ENCODE peak calls at places on chromosomes 5 and 9, in nine cellular contexts. K, T, U, Q, L, G, X, A and I are unnamed samples.

GRCh38 chr5:20974423-20974822 is 986.4 kb upstream of the CDH18 start:
- DNase-seq in K (no peak), T (no peak), U (no peak), Q (no peak), L (no peak), G (no peak), X (peak; percentile 23), A (peak; percentile 73), I (no peak)

GRCh38 chr5:74630387-74631087 is 10.0 kb downstream of the ENC1 start:
- DNase-seq in K (peak; percentile 79), T (peak; percentile 87), U (no peak), Q (no peak), L (no peak), G (no peak), X (peak; percentile 98), A (peak; percentile 94), I (no peak)

GRCh38 chr5:137862251-137862650 is 5.4 kb upstream of the MYOT start:
- DNase-seq in K (no peak), T (no peak), U (no peak), Q (no peak), L (no peak), G (no peak), X (no peak), A (no peak), I (no peak)

GRCh38 chr5:40258205-40258604 is 421.5 kb upstream of the PTGER4 start:
- DNase-seq in K (peak; percentile 5), T (no peak), U (no peak), Q (no peak), L (no peak), G (no peak), X (no peak), A (no peak), I (no peak)

GRCh38 chr5:138657360-138657759 is 82.2 kb upstream of the HSPA9 start:
- DNase-seq in K (no peak), T (no peak), U (no peak), Q (no peak), L (no peak), G (no peak), X (no peak), A (no peak), I (no peak)

GRCh38 chr9:72858089-72858912 is 94.6 kb downstream of the ALDH1A1 start:
- DNase-seq in K (peak; percentile 35), T (no peak), U (no peak), Q (no peak), L (peak; percentile 59), G (no peak), X (peak; percentile 30), A (no peak), I (no peak)

GRCh38 chr5:33457124-33457523 is 16.4 kb downstream of the TARS1 start:
- DNase-seq in K (peak; percentile 86), T (no peak), U (no peak), Q (no peak), L (no peak), G (no peak), X (peak; percentile 12), A (no peak), I (no peak)

GRCh38 chr5:891837-892389 is 688 bp downstream of the BRD9 start:
- DNase-seq in K (peak; percentile 28), T (peak; percentile 19), U (no peak), Q (no peak), L (no peak), G (no peak), X (peak; percentile 28), A (peak; percentile 7), I (no peak)

GRCh38 chr5:176799488-176799887 is 10.9 kb upstream of the UNC5A start:
- DNase-seq in K (no peak), T (no peak), U (no peak), Q (no peak), L (no peak), G (no peak), X (no peak), A (no peak), I (no peak)

GRCh38 chr9:38182321-38182720 is 113.3 kb upstream of the SHB start:
- DNase-seq in K (no peak), T (peak; percentile 11), U (no peak), Q (no peak), L (no peak), G (no peak), X (no peak), A (no peak), I (no peak)

GRCh38 chr5:170846416-170846815 is 15.4 kb upstream of the RANBP17 start:
- DNase-seq in K (no peak), T (peak; percentile 26), U (no peak), Q (no peak), L (no peak), G (no peak), X (no peak), A (no peak), I (no peak)

GRCh38 chr5:170907758-170908157 is 45.9 kb downstream of the RANBP17 start:
- DNase-seq in K (peak; percentile 66), T (peak; percentile 59), U (no peak), Q (no peak), L (no peak), G (no peak), X (peak; percentile 84), A (no peak), I (no peak)

GRCh38 chr9:88011005-88011766 is 36.9 kb upstream of the CDK20 start:
- DNase-seq in K (peak; percentile 49), T (no peak), U (no peak), Q (no peak), L (no peak), G (no peak), X (peak; percentile 16), A (peak; percentile 43), I (no peak)

GRCh38 chr5:136629125-136629790 is 263.9 kb upstream of the TRPC7 start:
- DNase-seq in K (no peak), T (no peak), U (no peak), Q (no peak), L (no peak), G (no peak), X (no peak), A (no peak), I (no peak)

GRCh38 chr9:134360897-134361296 is 34.6 kb downstream of the RXRA start:
- DNase-seq in K (peak; percentile 73), T (peak; percentile 68), U (no peak), Q (no peak), L (peak; percentile 86), G (no peak), X (peak; percentile 61), A (peak; percentile 24), I (no peak)

GRCh38 chr5:90967443-90967842 is 408.8 kb downstream of the ADGRV1 start:
- DNase-seq in K (peak; percentile 38), T (no peak), U (no peak), Q (no peak), L (no peak), G (no peak), X (no peak), A (no peak), I (no peak)

GRCh38 chr9:109918359-109919163 is 138.6 kb downstream of the PALM2AKAP2 start:
- DNase-seq in K (no peak), T (no peak), U (no peak), Q (no peak), L (no peak), G (no peak), X (no peak), A (no peak), I (no peak)

GRCh38 chr5:191036-191948 is at the start of gene LRRC14B:
- DNase-seq in K (no peak), T (no peak), U (peak; percentile 16), Q (no peak), L (peak; percentile 90), G (no peak), X (no peak), A (no peak), I (no peak)

GRCh38 chr9:93814561-93814960 is 140.6 kb downstream of the BARX1 start:
- DNase-seq in K (no peak), T (no peak), U (no peak), Q (no peak), L (no peak), G (peak; percentile 52), X (no peak), A (no peak), I (no peak)
- TF ChIP-seq CTCF in K (no peak), T (no peak), U (no peak), Q (no peak), L (no peak), G (peak; percentile 53), X (no peak), A (no peak), I (no peak)

GRCh38 chr9:89730715-89731114 is 125.9 kb downstream of the GADD45G start:
- DNase-seq in K (no peak), T (no peak), U (no peak), Q (peak; percentile 60), L (peak; percentile 87), G (peak; percentile 41), X (no peak), A (no peak), I (no peak)
- TF ChIP-seq CTCF in K (no peak), T (no peak), U (no peak), Q (no peak), L (peak; percentile 66), G (peak; percentile 24), X (no peak), A (no peak), I (no peak)

GRCh38 chr5:38780950-38781349 is 64.9 kb upstream of the OSMR start:
- DNase-seq in K (peak; percentile 95), T (peak; percentile 29), U (peak; percentile 53), Q (peak; percentile 63), L (peak; percentile 53), G (no peak), X (peak; percentile 80), A (peak; percentile 54), I (no peak)
- TF ChIP-seq CTCF in K (peak; percentile 59), T (no peak), U (peak; percentile 57), Q (peak; percentile 14), L (no peak), G (no peak), X (peak; percentile 37), A (peak; percentile 18), I (no peak)

GRCh38 chr5:108748354-108749129 is 845 bp downstream of the FER start:
- DNase-seq in K (peak; percentile 100), T (peak; percentile 100), U (peak; percentile 99), Q (peak; percentile 99), L (peak; percentile 99), G (peak; percentile 100), X (peak; percentile 99), A (peak; percentile 99), I (peak; percentile 62)
- TF ChIP-seq CTCF in K (no peak), T (no peak), U (peak; percentile 53), Q (peak; percentile 26), L (peak; percentile 20), G (no peak), X (no peak), A (peak; percentile 30), I (peak; percentile 6)

DNA sequence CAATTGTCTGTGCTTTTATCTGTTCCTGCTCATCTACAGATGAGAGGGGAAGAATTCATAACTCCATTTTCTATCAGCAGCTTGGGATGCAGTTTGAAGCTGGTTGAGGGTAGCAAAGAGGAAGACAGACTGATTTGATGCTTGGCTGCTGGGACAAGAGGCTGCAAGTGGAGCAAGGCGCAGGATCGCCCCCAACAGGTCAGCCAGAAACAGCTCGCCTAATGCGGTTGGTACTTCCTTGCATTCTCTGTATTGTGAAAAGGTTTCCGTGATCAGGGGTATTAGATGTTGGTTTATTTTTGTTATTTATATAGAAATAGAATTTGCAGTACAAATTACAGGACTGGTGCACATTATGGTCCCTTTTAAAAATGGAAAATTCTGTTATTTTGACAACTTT is 40.6 kb downstream of the ZNF883 start:
- DNase-seq in K (peak; percentile 6), T (peak; percentile 11), U (no peak), Q (no peak), L (no peak), G (peak; percentile 57), X (no peak), A (peak; percentile 29), I (no peak)
- TF ChIP-seq CTCF in K (peak; percentile 31), T (peak; percentile 38), U (no peak), Q (no peak), L (no peak), G (peak; percentile 67), X (peak; percentile 3), A (peak; percentile 39), I (peak; percentile 21)